ENCODE peak calls at places on chromosome 5, in four cellular contexts. O is activated B cell treated with CpG ODN at 0.5 μM for 24 hours, V is T-helper 9 cell, U is frontal cortex. P is an unnamed sample.

GRCh38 chr5:143992461-143992860 is 178.0 kb downstream of the YIPF5 start:
- DNase-seq in U (no peak), V (no peak), O (no peak), P (no peak)

GRCh38 chr5:170483701-170484458 is 19.9 kb upstream of the KCNIP1 start:
- DNase-seq in U (no peak), V (no peak), O (no peak), P (no peak)

GRCh38 chr5:74243634-74244033 is 396.9 kb downstream of the ENC1 start:
- DNase-seq in U (no peak), V (no peak), O (no peak), P (no peak)

GRCh38 chr5:68353624-68354023 is 138.1 kb downstream of the PIK3R1 start:
- DNase-seq in V (no peak), O (no peak), U (no peak), P (no peak)

GRCh38 chr5:16740476-16740875 is 123.7 kb upstream of the RETREG1 start:
- DNase-seq in O (no peak), V (no peak), U (no peak), P (no peak)

GRCh38 chr5:108149369-108149768 is 232.5 kb downstream of the FBXL17 start:
- DNase-seq in V (no peak), O (no peak), U (no peak), P (no peak)

GRCh38 chr5:149228610-149229297 is 42.9 kb upstream of the AFAP1L1 start:
- DNase-seq in O (no peak), V (no peak), U (peak), P (no peak)

GRCh38 chr5:150329038-150329437 is 26.3 kb upstream of the ARSI start:
- DNase-seq in O (no peak), U (no peak), V (no peak), P (no peak)

GRCh38 chr5:159240301-159240870 is 22.7 kb upstream of the UBLCP1 start:
- DNase-seq in O (no peak), U (no peak), V (no peak), P (no peak)

GRCh38 chr5:113846941-113847340 is 333.4 kb downstream of the YTHDC2 start:
- DNase-seq in U (no peak), O (no peak), V (no peak), P (no peak)

GRCh38 chr5:173809014-173809413 is 79.1 kb upstream of the CPEB4 start:
- DNase-seq in V (no peak), O (no peak), U (no peak), P (no peak)

GRCh38 chr5:171845857-171846785 is 60.5 kb downstream of the SMIM23 start:
- DNase-seq in O (no peak), U (no peak), V (no peak), P (no peak)

GRCh38 chr5:170109059-170110031 is 3.6 kb downstream of the FOXI1 start:
- DNase-seq in U (no peak), V (no peak), O (no peak), P (no peak)

GRCh38 chr5:52956915-52957747 is 32.0 kb upstream of the ITGA2 start:
- DNase-seq in O (no peak), V (no peak), U (no peak), P (no peak)

GRCh38 chr5:168023190-168023589 is 268.3 kb upstream of the WWC1 start:
- DNase-seq in V (no peak), O (no peak), U (peak), P (no peak)

GRCh38 chr5:134371834-134372340 is 518 bp downstream of the UBE2B start:
- DNase-seq in O (peak), U (no peak), V (peak), P (no peak)

GRCh38 chr5:79201206-79201605 is 34.7 kb upstream of the JMY start:
- DNase-seq in V (no peak), O (no peak), U (no peak), P (no peak)

GRCh38 chr5:111719773-111720172 is 37.2 kb downstream of the NREP start:
- DNase-seq in O (no peak), V (no peak), U (no peak), P (no peak)

GRCh38 chr5:95673076-95673475 is 9.7 kb downstream of the SPATA9 start:
- DNase-seq in O (no peak), V (no peak), U (no peak), P (no peak)

GRCh38 chr5:91128604-91129003 is 254.5 kb downstream of the ARRDC3 start:
- DNase-seq in V (no peak), O (no peak), U (no peak), P (no peak)

GRCh38 chr5:60332244-60333018 is 367.5 kb downstream of the DEPDC1B start:
- DNase-seq in O (no peak), V (no peak), U (no peak), P (no peak)

GRCh38 chr5:38468202-38468656 is 88.2 kb downstream of the LIFR start:
- DNase-seq in V (no peak), U (no peak), O (no peak), P (no peak)

GRCh38 chr5:71924980-71925379 is 182.3 kb upstream of the MAP1B start:
- DNase-seq in U (no peak), O (no peak), V (no peak), P (no peak)

GRCh38 chr5:40477856-40478546 is 201.7 kb upstream of the PTGER4 start:
- DNase-seq in V (no peak), U (no peak), O (no peak), P (no peak)

GRCh38 chr5:122485226-122485625 is 173.2 kb downstream of the SNCAIP start:
- DNase-seq in O (no peak), U (no peak), V (no peak), P (no peak)

GRCh38 chr5:1791176-1791575 is 8.5 kb downstream of the MRPL36 start:
- DNase-seq in V (no peak), O (no peak), U (no peak), P (no peak)

GRCh38 chr5:165723931-165724330 is 2218.5 kb downstream of the MAT2B start:
- DNase-seq in U (no peak), O (no peak), V (no peak), P (no peak)

GRCh38 chr5:176647870-176648466 is 684 bp downstream of the TSPAN17 start:
- DNase-seq in O (no peak), V (no peak), U (no peak), P (no peak)

GRCh38 chr5:107217721-107218130 is 453.0 kb downstream of the EFNA5 start:
- DNase-seq in U (no peak), V (no peak), O (no peak), P (no peak)

GRCh38 chr5:139664273-139664693 is 16.1 kb downstream of the CXXC5 start:
- DNase-seq in U (no peak), O (peak), V (no peak), P (no peak)

GRCh38 chr5:59186623-59187022 is 603.7 kb downstream of the RAB3C start:
- DNase-seq in O (no peak), U (no peak), V (no peak), P (no peak)

GRCh38 chr5:76831108-76831447 is 12.2 kb downstream of the F2RL1 start:
- DNase-seq in O (no peak), V (no peak), U (no peak), P (no peak)

GRCh38 chr5:178483620-178484019 is 106.6 kb downstream of the COL23A1 start:
- DNase-seq in V (peak), O (no peak), U (no peak), P (peak)

GRCh38 chr5:40385544-40385943 is 294.2 kb upstream of the PTGER4 start:
- DNase-seq in U (no peak), V (no peak), O (no peak), P (no peak)

GRCh38 chr5:102670224-102670836 is 84.8 kb upstream of the PAM start:
- DNase-seq in V (no peak), U (no peak), O (no peak), P (no peak)

P was measured in T follicular helper cell.